ENCODE peak calls at places on chromosomes 6 and 20, in eight cellular contexts. A is A549; J is CD8-positive, alpha-beta T cell; I is CD8-positive, alpha-beta memory T cell; S is astrocyte of the spinal cord; D is heart left ventricle; O is brain microvascular endothelial cell; M is cardiac fibroblast. T is an unnamed sample.

GRCh38 chr6:164928366-164929154 is 380.8 kb downstream of the C6orf118 start:
- DNase-seq in A (no peak), J (no peak), I (no peak), S (peak; percentile 7), D (no peak), O (no peak), M (no peak), T (no peak)

GRCh38 chr6:55198708-55199107 is 24.4 kb downstream of the HCRTR2 start:
- DNase-seq in A (no peak), J (no peak), I (no peak), S (no peak), D (no peak), O (no peak), M (no peak), T (no peak)

GRCh38 chr20:33569290-33570094 is 79.6 kb downstream of the CBFA2T2 start:
- DNase-seq in A (no peak), J (no peak), I (no peak), S (no peak), D (no peak), O (no peak), M (no peak), T (no peak)

GRCh38 chr6:32492351-32492750 is 37.7 kb downstream of the HLA-DRB5 start:
- DNase-seq in A (no peak), J (no peak), I (no peak), S (no peak), D (no peak), O (no peak), M (no peak), T (no peak)

GRCh38 chr6:41426438-41426851 is 91.0 kb downstream of the NCR2 start:
- DNase-seq in A (no peak), J (no peak), I (no peak), S (peak; percentile 51), D (no peak), O (no peak), M (no peak), T (no peak)

GRCh38 chr6:130928993-130929678 is 101.9 kb downstream of the SMLR1 start:
- DNase-seq in A (no peak), J (no peak), I (no peak), S (peak; percentile 45), D (no peak), O (peak; percentile 63), M (peak; percentile 77), T (no peak)

GRCh38 chr20:42020316-42020715 is 402.1 kb upstream of the CHD6 start:
- DNase-seq in A (no peak), J (no peak), I (no peak), S (no peak), D (no peak), O (no peak), M (no peak), T (no peak)

GRCh38 chr20:13819885-13820645 is 35.2 kb downstream of the NDUFAF5 start:
- DNase-seq in A (peak; percentile 73), J (no peak), I (peak; percentile 17), S (peak; percentile 60), D (no peak), O (no peak), M (peak; percentile 71), T (peak; percentile 67)

GRCh38 chr6:146357578-146358340 is 185.9 kb upstream of the RAB32 start:
- DNase-seq in A (peak; percentile 9), J (no peak), I (no peak), S (peak; percentile 90), D (no peak), O (peak; percentile 77), M (peak; percentile 94), T (no peak)

GRCh38 chr6:89321571-89321970 is 6.5 kb upstream of the GABRR2 start:
- DNase-seq in A (no peak), J (no peak), I (no peak), S (no peak), D (no peak), O (no peak), M (no peak), T (no peak)

GRCh38 chr6:157148391-157149323 is 174.7 kb downstream of the TMEM242 start:
- DNase-seq in A (peak; percentile 82), J (no peak), I (no peak), S (peak; percentile 96), D (peak; percentile 80), O (peak; percentile 97), M (peak; percentile 98), T (no peak)

GRCh38 chr6:35327349-35328027 is 14.9 kb upstream of the PPARD start:
- DNase-seq in A (peak; percentile 63), J (peak; percentile 86), I (peak; percentile 77), S (peak; percentile 51), D (peak; percentile 41), O (peak; percentile 56), M (peak; percentile 68), T (peak; percentile 56)

GRCh38 chr20:37598611-37599342 is 71.1 kb upstream of the BLCAP start:
- DNase-seq in A (no peak), J (no peak), I (no peak), S (no peak), D (no peak), O (no peak), M (peak; percentile 12), T (no peak)

GRCh38 chr6:113328886-113329381 is 528.2 kb upstream of the MARCKS start:
- DNase-seq in A (no peak), J (no peak), I (no peak), S (peak; percentile 77), D (peak; percentile 17), O (no peak), M (peak; percentile 39), T (no peak)

GRCh38 chr20:24236204-24236603 is 233.2 kb upstream of the SYNDIG1 start:
- DNase-seq in A (no peak), J (no peak), I (no peak), S (no peak), D (no peak), O (no peak), M (no peak), T (no peak)

GRCh38 chr6:128885381-128885780 is 2.4 kb downstream of the LAMA2 start:
- DNase-seq in A (no peak), J (no peak), I (no peak), S (no peak), D (no peak), O (no peak), M (peak; percentile 33), T (no peak)
- H3K4me3 ChIP-seq in A (no peak overlapping the region), J (no peak overlapping the region), I (no peak overlapping the region), S (peak overlapping the region; percentile 3), D (peak overlapping the region; percentile 70), O (no peak overlapping the region), M (no peak overlapping the region), T (no peak overlapping the region)

DNA sequence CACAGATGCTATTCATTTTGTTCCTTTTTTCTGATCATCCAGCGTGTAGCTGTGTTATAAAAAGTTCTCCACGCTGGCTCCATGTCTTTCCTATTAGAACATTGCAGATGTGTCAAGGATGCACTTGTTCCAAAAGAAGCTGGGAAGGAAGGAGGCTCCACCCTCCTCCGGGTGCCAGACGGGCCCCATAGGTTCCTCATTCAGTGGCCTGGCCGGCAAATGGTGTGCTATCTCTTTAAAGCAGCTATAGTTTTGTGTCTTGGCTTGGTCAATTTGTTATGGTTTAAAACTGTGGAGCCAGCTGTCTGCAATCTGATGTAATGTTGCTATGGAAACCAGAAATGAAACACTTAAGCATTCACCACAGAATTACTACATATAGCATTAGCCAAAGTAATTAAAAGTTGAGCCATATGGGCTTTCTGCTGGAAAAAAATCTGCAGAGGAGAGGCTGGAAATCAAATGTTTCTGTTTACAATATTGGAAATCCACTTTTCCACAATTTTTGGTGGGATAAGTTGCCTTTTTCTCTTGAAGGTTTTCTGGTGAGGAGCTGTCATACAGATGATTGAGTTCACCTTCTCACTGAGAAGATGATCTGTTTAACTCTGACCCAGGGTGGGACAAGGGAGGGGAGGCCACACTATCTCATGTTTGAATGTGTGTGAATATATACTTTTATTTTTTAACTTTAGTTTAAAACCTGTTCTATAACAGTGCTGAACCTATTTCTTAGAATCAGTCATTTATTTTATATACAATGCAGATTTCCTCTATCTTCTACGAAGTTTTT is 167.3 kb downstream of the SASH1 start:
- DNase-seq in A (no peak), J (no peak), I (no peak), S (peak; percentile 98), D (peak; percentile 49), O (peak; percentile 89), M (peak; percentile 99), T (no peak)
- H3K4me3 ChIP-seq in A (no peak overlapping the region), J (no peak overlapping the region), I (no peak overlapping the region), S (peak overlapping the region; percentile 62), D (peak overlapping the region; percentile 49), O (peak overlapping the region; percentile 57), M (peak overlapping the region; percentile 9), T (no peak overlapping the region)

GRCh38 chr20:63822276-63822696 is 8.8 kb downstream of the ZBTB46 start:
- DNase-seq in A (no peak), J (no peak), I (no peak), S (no peak), D (peak; percentile 46), O (no peak), M (no peak), T (no peak)

GRCh38 chr20:63815869-63816268 is 15.2 kb downstream of the ZBTB46 start:
- DNase-seq in A (no peak), J (no peak), I (no peak), S (no peak), D (no peak), O (no peak), M (no peak), T (no peak)

GRCh38 chr20:63815613-63815862 is 15.5 kb downstream of the ZBTB46 start:
- DNase-seq in A (no peak), J (no peak), I (no peak), S (no peak), D (no peak), O (no peak), M (no peak), T (no peak)

GRCh38 chr20:63821824-63822223 is 9.2 kb downstream of the ZBTB46 start:
- DNase-seq in A (no peak), J (no peak), I (no peak), S (no peak), D (no peak), O (no peak), M (no peak), T (no peak)

GRCh38 chr20:63819224-63819917 is 11.7 kb downstream of the ZBTB46 start:
- DNase-seq in A (peak; percentile 40), J (no peak), I (no peak), S (no peak), D (no peak), O (peak; percentile 30), M (peak; percentile 49), T (no peak)
- H3K4me3 ChIP-seq in A (peak overlapping the region; percentile 41), J (no peak overlapping the region), I (no peak overlapping the region), S (no peak overlapping the region), D (no peak overlapping the region), O (no peak overlapping the region), M (no peak overlapping the region), T (no peak overlapping the region)

DNA sequence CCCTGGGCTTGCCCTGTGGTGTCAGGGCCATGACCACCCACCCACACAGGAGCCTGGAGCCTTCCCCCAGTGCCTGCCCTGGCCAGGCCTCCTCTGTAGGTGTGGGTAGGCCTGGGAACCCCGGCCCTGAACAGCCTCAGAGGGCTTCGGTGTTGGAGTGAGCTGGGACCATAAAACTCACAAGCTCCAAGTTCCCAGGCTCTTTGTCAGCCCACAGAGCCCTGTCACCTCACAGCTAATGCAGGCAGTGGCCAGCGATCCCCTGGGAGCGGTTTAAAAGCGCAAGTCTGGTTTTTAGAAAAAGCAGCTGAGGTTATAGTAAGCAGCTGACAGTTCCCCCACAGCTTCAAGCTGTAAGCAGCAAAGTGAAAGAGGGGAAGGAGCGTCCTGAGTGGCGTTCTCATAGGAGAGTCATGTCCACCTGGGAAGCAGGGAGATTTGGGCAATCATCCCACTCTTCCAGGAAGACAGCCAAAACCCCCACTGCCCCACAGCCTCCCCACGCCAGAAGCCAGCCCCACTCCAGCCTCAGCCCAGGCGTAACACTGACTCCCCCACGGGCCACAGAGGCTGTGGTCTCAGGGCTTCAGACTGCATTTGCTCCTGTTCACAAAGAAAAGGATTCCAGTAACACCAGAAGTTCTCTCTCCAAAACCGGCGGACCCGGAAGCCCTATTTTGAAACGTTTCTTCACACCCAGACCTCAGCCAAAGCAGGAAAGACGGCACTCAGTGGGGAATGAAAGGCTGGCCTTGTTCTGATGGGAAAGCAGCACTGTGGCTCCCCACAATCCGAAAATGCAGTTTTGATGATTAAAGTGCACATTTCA is 34.3 kb upstream of the FOXC1 start:
- DNase-seq in A (no peak), J (no peak), I (no peak), S (peak; percentile 50), D (peak; percentile 57), O (peak; percentile 41), M (peak; percentile 38), T (no peak)
- H3K4me3 ChIP-seq in A (no peak overlapping the region), J (no peak overlapping the region), I (no peak overlapping the region), S (no peak overlapping the region), D (no peak overlapping the region), O (peak overlapping the region; percentile 20), M (no peak overlapping the region), T (no peak overlapping the region)

T was measured in Jurkat, Clone E6-1.